ENCODE peak calls at places on chromosomes 13 and 19, in six cellular contexts. Q, S, A, T, L and G are unnamed samples.
A peak's percentile ranks its signal among the peaks of the same experiment; 100 is the strongest.

GRCh38 chr13:33723365-33723764 is 94.6 kb upstream of the RFC3 start:
- DNase-seq in L (no peak), Q (no peak), A (no peak), S (no peak), T (no peak), G (no peak)

GRCh38 chr13:39942901-39943273 is 287.4 kb downstream of the COG6 start:
- DNase-seq in S (peak; percentile 57), Q (peak; percentile 77), L (peak; percentile 60), A (peak; percentile 36), T (peak; percentile 87), G (peak; percentile 79)

GRCh38 chr19:11031421-11032070 is 57.7 kb upstream of the LDLR start:
- DNase-seq in Q (no peak), L (no peak), A (no peak), S (no peak), T (no peak), G (no peak)

GRCh38 chr19:58380037-58380735 is 644 bp downstream of the ZNF837 start:
- DNase-seq in L (no peak), S (no peak), Q (no peak), T (no peak), A (no peak), G (no peak)

GRCh38 chr13:99992912-99993311 is 11.3 kb downstream of the ZIC2 start:
- DNase-seq in S (no peak), T (no peak), Q (no peak), L (no peak), A (no peak), G (no peak)

GRCh38 chr19:24033962-24034342 is 53.0 kb upstream of the ZNF254 start:
- DNase-seq in A (peak; percentile 5), Q (peak; percentile 52), L (peak; percentile 37), S (peak; percentile 71), T (no peak), G (peak; percentile 55)

GRCh38 chr19:32798201-32798600 is 71.4 kb downstream of the SLC7A9 start:
- DNase-seq in S (no peak), Q (no peak), T (no peak), L (no peak), A (no peak), G (no peak)

GRCh38 chr13:51125495-51126226 is 14.6 kb upstream of the C13orf42 start:
- DNase-seq in A (no peak), S (peak; percentile 54), Q (peak; percentile 65), T (no peak), L (peak; percentile 22), G (peak; percentile 73)

GRCh38 chr19:17779281-17779930 is 15.5 kb upstream of the B3GNT3 start:
- DNase-seq in L (no peak), Q (no peak), A (peak; percentile 27), S (peak; percentile 15), T (no peak), G (peak; percentile 75)

GRCh38 chr13:80313668-80314278 is 27.2 kb downstream of the SPRY2 start:
- DNase-seq in L (no peak), S (peak; percentile 12), A (no peak), T (no peak), Q (no peak), G (no peak)

GRCh38 chr19:55383789-55384575 is at the start of gene TMEM238:
- DNase-seq in A (no peak), T (no peak), S (peak; percentile 70), L (peak; percentile 47), Q (peak; percentile 71), G (peak; percentile 67)
- TF ChIP-seq POLR2A in A (peak; percentile 14), T (no peak), S (peak; percentile 24), L (peak; percentile 60), Q (peak; percentile 61), G (no peak)

GRCh38 chr19:879711-880438 is 13.1 kb downstream of the MED16 start:
- DNase-seq in T (no peak), L (no peak), A (no peak), S (no peak), Q (no peak), G (no peak)

GRCh38 chr19:873084-874019 is 13.9 kb downstream of the CFD start:
- DNase-seq in T (no peak), Q (no peak), L (no peak), S (peak; percentile 31), A (no peak), G (peak; percentile 60)

GRCh38 chr19:875265-875879 is 15.9 kb downstream of the CFD start:
- DNase-seq in S (no peak), A (no peak), T (no peak), L (no peak), Q (no peak), G (no peak)

GRCh38 chr19:876089-876488 is 16.6 kb downstream of the CFD start:
- DNase-seq in Q (no peak), L (no peak), S (no peak), A (no peak), T (no peak), G (no peak)

GRCh38 chr19:876780-877314 is 16.1 kb downstream of the MED16 start:
- DNase-seq in A (no peak), L (no peak), S (no peak), Q (no peak), T (no peak), G (no peak)
- TF ChIP-seq POLR2A in A (no peak), L (no peak), S (no peak), Q (no peak), T (no peak), G (no peak)

GRCh38 chr13:49213539-49213938 is 6.6 kb upstream of the MLNR start:
- DNase-seq in T (no peak), A (no peak), L (no peak), S (no peak), Q (no peak), G (no peak)

GRCh38 chr13:49210114-49210513 is 10.0 kb upstream of the MLNR start:
- DNase-seq in L (no peak), T (no peak), A (no peak), Q (no peak), S (no peak), G (no peak)

GRCh38 chr13:49206641-49207040 is 13.5 kb upstream of the MLNR start:
- DNase-seq in Q (no peak), S (no peak), A (no peak), T (no peak), L (no peak), G (no peak)

GRCh38 chr13:49210669-49211068 is 9.5 kb upstream of the MLNR start:
- DNase-seq in Q (no peak), L (no peak), T (no peak), A (no peak), S (no peak), G (no peak)

GRCh38 chr13:49208619-49209018 is 11.5 kb upstream of the MLNR start:
- DNase-seq in T (no peak), A (no peak), S (no peak), Q (no peak), L (no peak), G (no peak)
- TF ChIP-seq POLR2A in T (no peak), A (no peak), S (no peak), Q (no peak), L (no peak), G (no peak)

GRCh38 chr13:76619631-76620030 is 266.6 kb downstream of the KCTD12 start:
- DNase-seq in T (no peak), Q (no peak), S (no peak), L (no peak), A (no peak), G (no peak)

GRCh38 chr13:76620036-76620435 is 266.2 kb downstream of the KCTD12 start:
- DNase-seq in A (no peak), S (no peak), T (no peak), Q (no peak), L (no peak), G (no peak)

GRCh38 chr13:76622336-76623045 is 263.7 kb downstream of the KCTD12 start:
- DNase-seq in L (no peak), S (no peak), Q (no peak), T (no peak), A (peak; percentile 5), G (peak; percentile 46)

DNA sequence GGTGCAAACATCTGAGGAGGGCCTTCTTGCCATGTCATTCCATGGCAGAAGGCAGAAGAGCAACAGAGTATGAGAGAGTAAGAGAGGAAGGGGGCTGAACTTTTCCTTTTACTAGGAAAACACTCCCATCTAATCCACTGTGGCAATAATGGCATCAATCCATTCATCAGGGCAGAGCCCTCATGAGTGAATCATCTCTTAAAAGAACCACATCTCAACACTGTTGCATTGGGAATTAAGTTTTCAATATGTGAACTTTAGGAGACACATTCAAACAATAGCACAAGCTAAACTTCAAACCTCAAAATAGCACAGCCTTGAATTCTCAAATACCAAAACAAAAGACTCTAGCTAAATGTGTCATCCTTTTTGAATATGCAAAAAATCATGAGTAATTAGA is 264.5 kb downstream of the KCTD12 start:
- DNase-seq in L (no peak), S (no peak), T (no peak), A (no peak), Q (no peak), G (no peak)
- TF ChIP-seq POLR2A in L (no peak), S (no peak), T (no peak), A (no peak), Q (no peak), G (no peak)

DNA sequence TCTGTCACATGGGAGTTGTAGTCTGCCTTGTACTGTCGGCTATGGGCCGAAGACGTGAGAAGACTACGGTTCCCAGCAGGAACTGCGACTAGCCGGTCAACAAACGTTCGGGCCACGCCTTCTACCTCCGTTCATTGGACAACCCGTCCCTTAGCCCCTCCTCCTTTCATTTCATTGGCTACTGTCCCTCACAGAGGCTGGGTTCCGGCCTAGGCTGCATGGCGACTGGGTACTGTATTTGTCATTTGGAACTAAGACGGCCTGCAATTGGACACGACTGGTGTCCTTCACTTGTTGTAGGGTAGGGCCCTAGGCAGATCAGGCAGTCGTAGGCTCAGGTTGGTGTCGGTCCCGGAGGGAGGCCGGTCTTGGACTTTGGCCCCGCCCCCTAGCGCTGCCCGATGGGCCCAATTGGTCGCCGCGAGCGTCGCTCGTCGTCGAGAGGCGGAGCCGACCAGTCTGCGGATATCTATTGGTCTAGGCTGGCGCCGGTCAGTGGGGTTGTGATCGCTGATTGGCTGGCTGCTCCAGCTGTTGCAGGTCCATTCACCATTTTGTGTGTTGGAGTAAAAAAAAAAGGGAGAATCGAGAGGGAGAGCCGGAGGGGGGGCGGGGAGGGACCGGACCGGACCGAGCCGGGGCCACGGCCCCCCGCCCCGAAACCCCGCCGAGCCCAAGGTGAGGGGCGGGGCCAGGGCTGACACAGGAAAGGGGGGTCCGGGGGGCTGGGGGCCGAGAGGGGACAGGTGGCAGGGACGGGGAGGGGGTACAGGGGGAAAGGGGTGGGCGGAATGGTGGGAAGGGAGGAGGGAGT is at the start of gene CIC:
- DNase-seq in S (peak; percentile 100), A (peak; percentile 100), T (peak; percentile 100), Q (peak; percentile 99), L (peak; percentile 99), G (peak; percentile 100)
- TF ChIP-seq POLR2A in S (no peak), A (peak; percentile 18), T (no peak), Q (no peak), L (peak; percentile 6), G (no peak)

GRCh38 chr13:45119990-45120864 is at the start of gene GTF2F2:
- DNase-seq in L (peak; percentile 78), T (peak; percentile 94), Q (peak; percentile 90), A (peak; percentile 73), S (peak; percentile 90), G (peak; percentile 92)
- TF ChIP-seq POLR2A in L (peak; percentile 38), T (no peak), Q (peak; percentile 61), A (peak; percentile 39), S (peak; percentile 72), G (no peak)